ENCODE peak calls at places on chromosomes 7 and 10, in ten cellular contexts. One of them, this sample, is unnamed.

GRCh38 chr10:84957427-84957826 is 629.0 kb downstream of the CCSER2 start:
- DNase-seq in testis: no peak
- DNase-seq in heart right ventricle: no peak
- DNase-seq in GM23338: no peak
- DNase-seq in Peyer's patch: no peak
- DNase-seq in heart left ventricle: no peak
- DNase-seq in BE2C: no peak
- DNase-seq in Panc1: no peak
- DNase-seq in AG04450: no peak
- DNase-seq in HepG2: no peak
- DNase-seq in this sample: no peak

GRCh38 chr7:44983742-44984477 is 5.1 kb upstream of the MYO1G start:
- DNase-seq in BE2C: no peak
- DNase-seq in GM23338: no peak
- DNase-seq in Panc1: no peak
- DNase-seq in testis: no peak
- DNase-seq in heart right ventricle: no peak
- DNase-seq in AG04450: no peak
- DNase-seq in heart left ventricle: no peak
- DNase-seq in Peyer's patch: no peak
- DNase-seq in HepG2: no peak
- DNase-seq in this sample: no peak

GRCh38 chr10:16944961-16945360 is 127.7 kb upstream of the RSU1 start:
- DNase-seq in GM23338: no peak
- DNase-seq in Panc1: no peak
- DNase-seq in BE2C: no peak
- DNase-seq in testis: no peak
- DNase-seq in heart right ventricle: no peak
- DNase-seq in Peyer's patch: no peak
- DNase-seq in heart left ventricle: no peak
- DNase-seq in AG04450: no peak
- DNase-seq in HepG2: no peak
- DNase-seq in this sample: no peak

GRCh38 chr7:104482362-104483042 is 154.1 kb downstream of the LHFPL3 start:
- DNase-seq in AG04450: no peak
- DNase-seq in Panc1: no peak
- DNase-seq in HepG2: no peak
- DNase-seq in testis: no peak
- DNase-seq in BE2C: peak
- DNase-seq in heart right ventricle: no peak
- DNase-seq in GM23338: no peak
- DNase-seq in Peyer's patch: no peak
- DNase-seq in heart left ventricle: no peak
- DNase-seq in this sample: no peak

GRCh38 chr10:56537984-56538383 is 176.9 kb upstream of the ZWINT start:
- DNase-seq in BE2C: no peak
- DNase-seq in testis: no peak
- DNase-seq in GM23338: no peak
- DNase-seq in heart right ventricle: no peak
- DNase-seq in Peyer's patch: no peak
- DNase-seq in heart left ventricle: no peak
- DNase-seq in Panc1: peak
- DNase-seq in HepG2: peak
- DNase-seq in AG04450: no peak
- DNase-seq in this sample: no peak

GRCh38 chr7:133561361-133561760 is 308.5 kb downstream of the EXOC4 start:
- DNase-seq in AG04450: no peak
- DNase-seq in HepG2: no peak
- DNase-seq in GM23338: peak
- DNase-seq in Peyer's patch: no peak
- DNase-seq in Panc1: no peak
- DNase-seq in BE2C: no peak
- DNase-seq in heart right ventricle: no peak
- DNase-seq in heart left ventricle: no peak
- DNase-seq in testis: no peak
- DNase-seq in this sample: no peak

GRCh38 chr10:21849624-21850023 is 153.9 kb downstream of the DNAJC1 start:
- DNase-seq in testis: no peak
- DNase-seq in BE2C: no peak
- DNase-seq in Panc1: no peak
- DNase-seq in GM23338: peak
- DNase-seq in HepG2: no peak
- DNase-seq in heart right ventricle: no peak
- DNase-seq in AG04450: no peak
- DNase-seq in heart left ventricle: no peak
- DNase-seq in Peyer's patch: no peak
- DNase-seq in this sample: no peak

GRCh38 chr10:82378146-82378545 is 503.2 kb downstream of the NRG3 start:
- DNase-seq in heart left ventricle: no peak
- DNase-seq in GM23338: no peak
- DNase-seq in testis: no peak
- DNase-seq in heart right ventricle: peak
- DNase-seq in Peyer's patch: no peak
- DNase-seq in BE2C: peak
- DNase-seq in Panc1: no peak
- DNase-seq in HepG2: no peak
- DNase-seq in AG04450: no peak
- DNase-seq in this sample: no peak

GRCh38 chr10:128095023-128095752 is 31.0 kb downstream of the MKI67 start:
- DNase-seq in GM23338: peak
- DNase-seq in AG04450: no peak
- DNase-seq in HepG2: no peak
- DNase-seq in Panc1: no peak
- DNase-seq in BE2C: no peak
- DNase-seq in Peyer's patch: peak
- DNase-seq in testis: no peak
- DNase-seq in heart right ventricle: no peak
- DNase-seq in heart left ventricle: no peak
- DNase-seq in this sample: no peak

GRCh38 chr7:45033261-45033930 is 33.4 kb downstream of the CCM2 start:
- DNase-seq in heart left ventricle: no peak
- DNase-seq in Panc1: no peak
- DNase-seq in testis: no peak
- DNase-seq in AG04450: no peak
- DNase-seq in GM23338: no peak
- DNase-seq in HepG2: no peak
- DNase-seq in Peyer's patch: no peak
- DNase-seq in heart right ventricle: no peak
- DNase-seq in BE2C: no peak
- DNase-seq in this sample: no peak

GRCh38 chr10:47181057-47181849 is 118.7 kb upstream of the GDF10 start:
- DNase-seq in testis: no peak
- DNase-seq in Panc1: no peak
- DNase-seq in Peyer's patch: no peak
- DNase-seq in AG04450: no peak
- DNase-seq in heart right ventricle: no peak
- DNase-seq in heart left ventricle: no peak
- DNase-seq in BE2C: no peak
- DNase-seq in HepG2: no peak
- DNase-seq in GM23338: no peak
- DNase-seq in this sample: no peak

GRCh38 chr10:792792-793100 is 103.3 kb upstream of the DIP2C start:
- DNase-seq in AG04450: peak
- DNase-seq in GM23338: no peak
- DNase-seq in HepG2: no peak
- DNase-seq in BE2C: no peak
- DNase-seq in testis: no peak
- DNase-seq in Panc1: no peak
- DNase-seq in heart right ventricle: no peak
- DNase-seq in Peyer's patch: no peak
- DNase-seq in heart left ventricle: no peak
- DNase-seq in this sample: no peak

GRCh38 chr7:104968648-104969047 is 45.4 kb upstream of the KMT2E start:
- DNase-seq in heart right ventricle: no peak
- DNase-seq in Peyer's patch: no peak
- DNase-seq in Panc1: no peak
- DNase-seq in AG04450: no peak
- DNase-seq in GM23338: no peak
- DNase-seq in testis: no peak
- DNase-seq in heart left ventricle: no peak
- DNase-seq in HepG2: no peak
- DNase-seq in BE2C: no peak
- DNase-seq in this sample: no peak

DNA sequence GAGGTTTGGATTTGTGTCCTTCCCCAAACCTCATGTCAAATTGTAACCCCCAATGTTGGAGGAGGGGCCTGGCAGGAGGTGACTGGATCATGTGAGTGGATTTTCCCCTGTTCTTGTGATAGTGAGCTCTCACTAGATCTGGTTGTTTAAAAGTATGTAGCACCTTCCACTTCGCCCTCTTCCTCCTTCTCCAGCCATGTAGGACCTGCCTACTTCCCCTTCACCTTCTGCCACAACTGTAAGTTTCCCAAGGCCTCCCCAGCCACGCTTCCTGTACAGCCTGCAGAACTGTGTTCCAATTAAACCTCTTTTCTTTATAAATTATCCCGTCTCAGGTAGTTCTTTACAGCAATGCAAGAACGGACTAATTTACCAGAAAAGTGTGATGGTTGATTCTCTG is 113.8 kb downstream of the FAM107B start:
- DNase-seq in AG04450: no peak
- DNase-seq in heart left ventricle: no peak
- DNase-seq in GM23338: no peak
- DNase-seq in Panc1: no peak
- DNase-seq in testis: no peak
- DNase-seq in HepG2: no peak
- DNase-seq in heart right ventricle: no peak
- DNase-seq in BE2C: no peak
- DNase-seq in Peyer's patch: no peak
- DNase-seq in this sample: no peak
- TF ChIP-seq CTCF in AG04450: no peak
- TF ChIP-seq CTCF in heart left ventricle: no peak
- TF ChIP-seq CTCF in GM23338: no peak
- TF ChIP-seq CTCF in Panc1: no peak
- TF ChIP-seq CTCF in testis: no peak
- TF ChIP-seq CTCF in HepG2: no peak
- TF ChIP-seq CTCF in heart right ventricle: no peak
- TF ChIP-seq CTCF in BE2C: no peak
- TF ChIP-seq CTCF in Peyer's patch: no peak
- TF ChIP-seq CTCF in this sample: no peak

DNA sequence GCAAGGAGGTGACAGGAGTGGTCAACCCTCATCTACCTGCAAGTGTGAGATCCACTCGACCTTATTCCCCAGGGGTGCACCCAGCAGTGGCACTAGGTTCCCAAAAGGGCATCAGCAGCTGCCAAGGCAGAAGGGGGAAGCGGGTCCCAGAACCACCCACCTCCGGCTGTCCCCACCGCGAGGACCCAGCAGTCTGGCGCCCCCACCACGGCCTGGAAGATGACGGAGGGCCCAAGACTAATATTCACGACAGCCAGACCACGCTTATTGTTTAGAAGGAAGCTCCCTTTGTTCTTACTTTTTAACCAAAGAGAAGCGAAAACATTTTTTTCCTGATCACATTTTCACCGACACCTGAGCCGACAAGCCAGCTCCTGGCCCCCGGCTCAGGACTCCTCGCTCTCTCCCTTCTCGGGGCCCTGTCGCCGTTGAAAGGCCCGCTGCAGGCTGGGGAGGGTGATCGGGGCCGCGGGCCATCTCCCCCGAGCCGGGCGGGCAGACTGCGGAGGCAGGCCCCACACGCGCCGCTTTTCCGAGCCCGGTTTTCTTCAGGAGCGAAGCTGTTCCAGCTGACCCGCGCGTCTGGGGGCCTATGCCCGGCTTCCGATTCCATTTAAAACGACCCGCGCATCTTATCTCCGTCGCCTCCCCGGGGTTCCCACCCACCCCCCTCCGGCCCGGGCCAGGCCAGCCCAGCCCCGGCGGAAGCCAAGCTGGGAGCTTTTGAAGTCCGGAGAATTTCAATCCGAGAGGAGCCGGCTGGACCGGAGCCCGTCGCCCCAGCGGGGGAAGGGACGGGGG is 3.4 kb upstream of the EVX1 start:
- DNase-seq in BE2C: no peak
- DNase-seq in heart right ventricle: no peak
- DNase-seq in GM23338: peak
- DNase-seq in testis: no peak
- DNase-seq in AG04450: no peak
- DNase-seq in HepG2: no peak
- DNase-seq in Panc1: no peak
- DNase-seq in heart left ventricle: no peak
- DNase-seq in Peyer's patch: no peak
- DNase-seq in this sample: no peak
- H3K4me3 ChIP-seq in BE2C: no peak
- H3K4me3 ChIP-seq in heart right ventricle: peak
- H3K4me3 ChIP-seq in GM23338: peak
- H3K4me3 ChIP-seq in testis: no peak
- H3K4me3 ChIP-seq in AG04450: no peak
- H3K4me3 ChIP-seq in HepG2: no peak
- H3K4me3 ChIP-seq in Panc1: no peak
- H3K4me3 ChIP-seq in heart left ventricle: peak
- H3K4me3 ChIP-seq in Peyer's patch: no peak
- H3K4me3 ChIP-seq in this sample: no peak

DNA sequence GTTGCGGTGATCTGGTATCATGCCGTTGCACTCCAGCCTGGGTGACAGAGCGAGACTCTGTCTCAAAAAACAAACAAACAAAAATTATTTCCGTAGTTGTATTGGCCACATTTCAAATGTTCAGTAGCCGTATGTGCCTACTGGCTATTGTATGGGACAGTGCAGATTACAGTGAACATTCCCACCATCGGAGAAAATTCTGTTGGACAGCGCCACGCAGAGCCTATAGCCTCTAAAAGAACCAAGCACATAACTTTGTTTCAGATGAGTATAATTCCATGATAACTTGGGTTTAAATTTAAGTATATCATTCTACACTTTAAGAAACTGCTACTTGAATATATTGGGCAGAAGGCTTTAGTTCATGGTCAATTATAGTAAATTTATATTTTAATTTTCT is 5.4 kb downstream of the TMEM178B start:
- DNase-seq in HepG2: no peak
- DNase-seq in BE2C: no peak
- DNase-seq in Panc1: no peak
- DNase-seq in testis: no peak
- DNase-seq in heart right ventricle: no peak
- DNase-seq in AG04450: no peak
- DNase-seq in Peyer's patch: no peak
- DNase-seq in GM23338: no peak
- DNase-seq in heart left ventricle: no peak
- DNase-seq in this sample: no peak
- TF ChIP-seq CTCF in HepG2: no peak
- TF ChIP-seq CTCF in BE2C: no peak
- TF ChIP-seq CTCF in Panc1: no peak
- TF ChIP-seq CTCF in testis: no peak
- TF ChIP-seq CTCF in heart right ventricle: no peak
- TF ChIP-seq CTCF in AG04450: no peak
- TF ChIP-seq CTCF in Peyer's patch: no peak
- TF ChIP-seq CTCF in GM23338: no peak
- TF ChIP-seq CTCF in heart left ventricle: no peak
- TF ChIP-seq CTCF in this sample: no peak

DNA sequence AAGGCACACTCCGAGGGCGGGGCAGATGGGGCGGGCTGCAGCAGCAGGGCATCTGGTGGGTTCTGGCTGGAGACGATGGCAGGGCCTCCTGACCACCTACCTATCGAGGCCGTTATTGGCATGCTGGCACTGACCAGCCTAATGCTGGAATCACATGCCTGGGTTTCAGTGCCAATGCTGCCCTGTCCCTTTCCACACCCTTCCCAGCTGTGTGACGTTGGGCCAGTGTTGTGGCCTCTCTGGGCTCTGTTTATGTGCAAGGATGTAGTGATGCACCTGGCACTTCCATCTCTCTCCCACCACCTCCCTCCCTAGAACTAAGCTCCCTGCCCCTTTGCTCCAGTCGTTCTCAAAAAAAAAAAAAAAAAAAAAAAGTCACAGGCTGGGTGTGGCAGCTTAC is 132.9 kb downstream of the ZMIZ1 start:
- DNase-seq in Peyer's patch: no peak
- DNase-seq in AG04450: no peak
- DNase-seq in BE2C: no peak
- DNase-seq in HepG2: no peak
- DNase-seq in GM23338: no peak
- DNase-seq in testis: no peak
- DNase-seq in Panc1: no peak
- DNase-seq in heart left ventricle: no peak
- DNase-seq in heart right ventricle: no peak
- DNase-seq in this sample: no peak
- H3K4me3 ChIP-seq in Peyer's patch: no peak
- H3K4me3 ChIP-seq in AG04450: no peak
- H3K4me3 ChIP-seq in BE2C: no peak
- H3K4me3 ChIP-seq in HepG2: no peak
- H3K4me3 ChIP-seq in GM23338: no peak
- H3K4me3 ChIP-seq in testis: no peak
- H3K4me3 ChIP-seq in Panc1: no peak
- H3K4me3 ChIP-seq in heart left ventricle: no peak
- H3K4me3 ChIP-seq in heart right ventricle: no peak
- H3K4me3 ChIP-seq in this sample: no peak